ENCODE peak calls at places on chromosomes 7 and 10, in six cellular contexts. F, C, D, T, V and O are unnamed samples.

GRCh38 chr10:43863270-43863669 is 214.6 kb upstream of the ZNF32 start:
- DNase-seq in V (no peak), T (no peak), F (no peak), C (no peak), D (no peak), O (no peak)

GRCh38 chr7:130149575-130150139 is 55.5 kb downstream of the TMEM209 start:
- DNase-seq in D (no peak), T (no peak), C (no peak), V (no peak), F (no peak), O (no peak)

GRCh38 chr10:2037966-2038493 is 300.7 kb upstream of the ADARB2 start:
- DNase-seq in V (no peak), C (no peak), F (no peak), D (peak), T (no peak), O (no peak)

GRCh38 chr10:111034598-111035310 is 42.1 kb upstream of the ADRA2A start:
- DNase-seq in C (no peak), T (no peak), F (no peak), D (no peak), V (no peak), O (no peak)

GRCh38 chr7:129343099-129343700 is 91.0 kb upstream of the STRIP2 start:
- DNase-seq in V (no peak), D (no peak), F (no peak), C (no peak), T (peak), O (peak)

GRCh38 chr7:122310119-122311021 is 5.8 kb upstream of the FEZF1 start:
- DNase-seq in V (no peak), D (no peak), C (no peak), T (no peak), F (no peak), O (no peak)

GRCh38 chr10:7652121-7652520 is 14.6 kb downstream of the ITIH5 start:
- DNase-seq in C (no peak), D (no peak), V (no peak), T (no peak), F (no peak), O (no peak)

GRCh38 chr10:43214071-43214955 is 52.6 kb downstream of the RASGEF1A start:
- DNase-seq in D (no peak), F (no peak), C (no peak), V (no peak), T (no peak), O (no peak)

GRCh38 chr7:154423219-154423618 is 371.0 kb downstream of the DPP6 start:
- DNase-seq in F (no peak), D (no peak), T (no peak), V (no peak), C (no peak), O (no peak)

GRCh38 chr10:48609441-48609840 is 4.6 kb upstream of the ARHGAP22 start:
- DNase-seq in D (no peak), V (no peak), F (no peak), T (no peak), C (no peak), O (no peak)

GRCh38 chr7:77330169-77330882 is 85.8 kb downstream of the GSAP start:
- DNase-seq in F (no peak), T (no peak), D (peak), C (no peak), V (no peak), O (no peak)

GRCh38 chr10:100482181-100482833 is 19.5 kb downstream of the WNT8B start:
- DNase-seq in F (peak), C (peak), D (peak), V (peak), T (peak), O (peak)

GRCh38 chr7:46163245-46163644 is 242.2 kb upstream of the IGFBP3 start:
- DNase-seq in V (no peak), T (no peak), C (no peak), F (no peak), D (no peak), O (no peak)

GRCh38 chr10:132349766-132350165 is 17.8 kb downstream of the LRRC27 start:
- DNase-seq in D (no peak), C (no peak), F (no peak), V (no peak), T (no peak), O (no peak)

GRCh38 chr7:2171855-2172254 is 60.9 kb downstream of the MAD1L1 start:
- DNase-seq in V (no peak), F (no peak), D (no peak), T (no peak), C (no peak), O (no peak)

GRCh38 chr7:47570649-47571050 is 11.3 kb downstream of the TNS3 start:
- DNase-seq in C (no peak), F (no peak), V (peak), D (no peak), T (no peak), O (no peak)